ENCODE peak calls at places on chromosomes 5 and 9, in seven cellular contexts. F is mesothelial cell of epicardium; H is suprapubic skin; J is HFFc6; A is CD8-positive, alpha-beta T cell; E is A549; W is bronchial epithelial cell. Z is an unnamed sample.

GRCh38 chr5:180785151-180785781 is 17.3 kb downstream of the MGAT1 start:
- DNase-seq in H (no peak), F (no peak), A (no peak), W (peak), E (no peak), J (peak), Z (no peak)

GRCh38 chr5:142959683-142960308 is 189.6 kb downstream of the ARHGAP26 start:
- DNase-seq in E (no peak), H (no peak), F (no peak), W (no peak), J (peak), A (no peak), Z (no peak)

GRCh38 chr5:149212203-149212951 is 59.3 kb upstream of the AFAP1L1 start:
- DNase-seq in J (peak), F (no peak), E (no peak), W (peak), H (no peak), A (no peak), Z (no peak)

GRCh38 chr9:81565144-81565543 is 124.2 kb downstream of the TLE1 start:
- DNase-seq in A (no peak), F (no peak), J (no peak), E (no peak), W (no peak), H (no peak), Z (no peak)

GRCh38 chr5:113246371-113246870 is 188.4 kb downstream of the TSSK1B start:
- DNase-seq in W (no peak), J (no peak), A (no peak), H (no peak), F (no peak), E (no peak), Z (no peak)

GRCh38 chr5:173602423-173602822 is 14.0 kb downstream of the BOD1 start:
- DNase-seq in F (no peak), H (no peak), A (no peak), J (peak), E (no peak), W (no peak), Z (no peak)

GRCh38 chr5:5298068-5298633 is 124.3 kb upstream of the ICE1 start:
- DNase-seq in F (no peak), A (no peak), J (no peak), E (no peak), H (no peak), W (no peak), Z (no peak)

GRCh38 chr5:100270323-100270771 is 264.8 kb upstream of the FAM174A start:
- DNase-seq in A (no peak), W (peak), F (no peak), J (no peak), H (no peak), E (no peak), Z (no peak)

GRCh38 chr5:179549973-179550510 is 312 bp upstream of the RUFY1 start:
- DNase-seq in W (peak), A (no peak), E (no peak), J (no peak), H (no peak), F (no peak), Z (no peak)

GRCh38 chr5:149439899-149440655 is 61.0 kb upstream of the IL17B start:
- DNase-seq in E (peak), J (peak), A (no peak), W (peak), F (no peak), H (no peak), Z (no peak)

GRCh38 chr9:117092582-117092981 is 322.3 kb downstream of the ASTN2 start:
- DNase-seq in J (no peak), E (peak), W (peak), F (no peak), A (no peak), H (no peak), Z (no peak)

GRCh38 chr9:135502168-135502872 is 1.8 kb downstream of the MRPS2 start:
- DNase-seq in E (no peak), F (no peak), W (no peak), H (no peak), J (no peak), A (no peak), Z (no peak)

GRCh38 chr5:154159343-154159742 is 31.2 kb upstream of the GALNT10 start:
- DNase-seq in W (peak), E (no peak), J (peak), H (no peak), F (no peak), A (no peak), Z (no peak)

GRCh38 chr9:90966475-90967150 is 165.0 kb downstream of the SYK start:
- DNase-seq in W (peak), H (no peak), F (no peak), J (peak), A (no peak), E (no peak), Z (no peak)

GRCh38 chr5:55969956-55970355 is 24.8 kb downstream of the IL6ST start:
- DNase-seq in W (peak), J (no peak), F (no peak), H (no peak), A (no peak), E (no peak), Z (no peak)

GRCh38 chr9:131960805-131961495 is 118.7 kb downstream of the MED27 start:
- DNase-seq in H (no peak), A (no peak), E (no peak), F (no peak), W (no peak), J (no peak), Z (no peak)

GRCh38 chr5:54278031-54278830 is 32.1 kb downstream of the ARL15 start:
- DNase-seq in E (no peak), F (no peak), W (no peak), A (no peak), H (no peak), J (no peak), Z (no peak)

GRCh38 chr5:59959330-59959729 is 65.8 kb upstream of the PDE4D start:
- DNase-seq in E (no peak), A (no peak), F (no peak), H (no peak), J (no peak), W (no peak), Z (no peak)

GRCh38 chr9:89518466-89519392 is 20.8 kb upstream of the SEMA4D start:
- DNase-seq in J (no peak), W (no peak), E (no peak), H (no peak), A (no peak), F (no peak), Z (no peak)

GRCh38 chr5:142290574-142291299 is 34.1 kb downstream of the SPRY4 start:
- DNase-seq in H (no peak), J (peak), E (no peak), W (peak), F (no peak), A (no peak), Z (peak)

GRCh38 chr5:147576646-147577535 is 67.0 kb upstream of the DPYSL3 start:
- DNase-seq in A (peak), F (peak), W (peak), E (peak), J (peak), H (no peak), Z (no peak)

GRCh38 chr5:139016186-139016585 is 141.1 kb upstream of the LRRTM2 start:
- DNase-seq in J (no peak), W (no peak), H (no peak), A (no peak), E (no peak), F (no peak), Z (no peak)

GRCh38 chr5:142143878-142144277 is 35.3 kb downstream of the NDFIP1 start:
- DNase-seq in H (no peak), E (peak), J (peak), W (peak), A (no peak), F (no peak), Z (no peak)

GRCh38 chr9:93591706-93592388 is 15.5 kb downstream of the PHF2 start:
- DNase-seq in E (no peak), A (no peak), F (no peak), H (peak), W (no peak), J (no peak), Z (no peak)

GRCh38 chr5:14185336-14186131 is 42.4 kb downstream of the TRIO start:
- DNase-seq in J (peak), A (no peak), F (no peak), E (peak), W (peak), H (no peak), Z (no peak)

GRCh38 chr5:86749841-86750240 is 132.1 kb downstream of the COX7C start:
- DNase-seq in W (peak), J (no peak), F (no peak), E (no peak), H (no peak), A (no peak), Z (no peak)

GRCh38 chr5:58764199-58764598 is 181.3 kb downstream of the RAB3C start:
- DNase-seq in H (no peak), J (no peak), E (no peak), F (no peak), W (peak), A (no peak), Z (no peak)

GRCh38 chr5:6386270-6386669 is 7.9 kb upstream of the MED10 start:
- DNase-seq in A (no peak), F (no peak), E (no peak), H (no peak), J (no peak), W (no peak), Z (no peak)

GRCh38 chr9:129379181-129379836 is 201.2 kb upstream of the IER5L start:
- DNase-seq in E (no peak), F (no peak), H (no peak), W (no peak), J (no peak), A (no peak), Z (no peak)

GRCh38 chr5:3194141-3194540 is 401.5 kb upstream of the IRX1 start:
- DNase-seq in H (no peak), E (no peak), W (peak), A (no peak), F (no peak), J (no peak), Z (no peak)

GRCh38 chr5:174744896-174745295 is 20.5 kb downstream of the MSX2 start:
- DNase-seq in J (no peak), W (no peak), E (no peak), H (no peak), F (no peak), A (no peak), Z (no peak)

GRCh38 chr9:133715866-133716563 is 22.1 kb downstream of the SARDH start:
- DNase-seq in E (no peak), F (peak), J (no peak), H (peak), W (no peak), A (peak), Z (no peak)

GRCh38 chr5:141805874-141806273 is 72.3 kb downstream of the PCDH1 start:
- DNase-seq in A (no peak), J (no peak), E (no peak), H (no peak), W (no peak), F (no peak), Z (no peak)

GRCh38 chr9:91053824-91054223 is 252.2 kb downstream of the SYK start:
- DNase-seq in H (no peak), E (no peak), F (no peak), W (no peak), A (no peak), J (no peak), Z (no peak)

GRCh38 chr9:1332161-1332560 is 282.0 kb downstream of the DMRT2 start:
- DNase-seq in W (peak), A (no peak), J (no peak), H (no peak), E (no peak), F (no peak), Z (no peak)

GRCh38 chr5:111694183-111694582 is 62.8 kb downstream of the NREP start:
- DNase-seq in W (peak), F (no peak), A (no peak), J (peak), E (no peak), H (no peak), Z (no peak)

GRCh38 chr5:1193591-1193985 is 7.8 kb upstream of the SLC6A19 start:
- DNase-seq in E (no peak), J (no peak), H (no peak), W (no peak), A (no peak), F (no peak), Z (no peak)

GRCh38 chr5:14325369-14325768 is 182.2 kb downstream of the TRIO start:
- DNase-seq in J (no peak), W (no peak), A (no peak), H (no peak), F (no peak), E (no peak), Z (no peak)

GRCh38 chr9:2620876-2621677 is 510 bp upstream of the VLDLR start:
- DNase-seq in F (peak), A (no peak), W (peak), J (peak), E (peak), H (peak), Z (peak)

DNA sequence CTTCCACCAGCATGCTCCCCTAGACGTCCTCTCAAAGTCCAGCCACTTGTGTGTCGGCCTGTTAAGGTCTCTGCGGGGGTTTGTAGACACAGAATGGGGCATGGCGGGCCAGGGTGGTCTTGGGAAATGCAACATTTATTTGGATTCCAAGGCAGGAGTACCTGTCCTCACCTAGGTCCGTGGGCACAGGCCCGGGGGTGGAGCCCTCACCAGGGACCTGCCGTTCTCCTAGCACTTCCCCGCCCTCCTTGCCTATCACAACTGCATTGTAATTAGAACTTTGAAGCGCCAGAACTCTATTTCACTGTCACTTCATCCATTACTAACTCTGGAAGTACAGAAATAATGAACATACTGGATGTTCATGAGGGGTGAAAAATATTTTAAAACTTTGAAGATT is 268.3 kb upstream of the ACTBL2 start:
- DNase-seq in J (no peak), E (no peak), H (no peak), W (no peak), A (no peak), F (no peak), Z (no peak)
- TF ChIP-seq CTCF in J (no peak), E (no peak), H (no peak), W (no peak), A (no peak), F (no peak), Z (no peak)

GRCh38 chr9:16611001-16611400 is 259.5 kb downstream of the BNC2 start:
- DNase-seq in W (no peak), H (no peak), E (no peak), J (no peak), F (no peak), A (no peak), Z (no peak)
- TF ChIP-seq CTCF in W (no peak), H (no peak), E (no peak), J (no peak), F (no peak), A (no peak), Z (no peak)

DNA sequence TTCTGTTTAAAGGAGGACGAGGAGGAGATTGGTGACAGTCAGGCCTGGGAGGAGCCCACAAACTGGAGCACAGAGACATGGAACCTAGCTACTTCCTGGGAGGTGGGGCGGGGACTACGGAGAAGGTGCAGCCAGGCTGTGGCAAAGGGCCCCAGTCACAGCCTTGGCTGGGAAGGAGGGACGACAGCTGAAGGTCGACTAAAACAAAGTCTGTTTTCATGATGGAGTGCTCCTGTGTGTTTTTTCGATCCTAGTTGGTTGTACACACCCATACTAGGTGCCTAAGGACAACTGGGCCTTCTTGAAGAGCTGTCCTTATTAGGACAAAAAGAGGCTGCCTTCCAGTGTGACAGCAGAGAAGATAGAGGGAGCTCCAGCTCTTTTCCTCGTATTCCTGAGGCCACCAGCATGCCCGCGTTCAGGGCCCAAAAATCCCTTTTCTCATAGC is 2.9 kb downstream of the CCDC107 start:
- DNase-seq in J (no peak), A (no peak), W (peak), H (no peak), F (no peak), E (no peak), Z (no peak)
- TF ChIP-seq CTCF in J (peak), A (no peak), W (peak), H (no peak), F (no peak), E (peak), Z (peak)

DNA sequence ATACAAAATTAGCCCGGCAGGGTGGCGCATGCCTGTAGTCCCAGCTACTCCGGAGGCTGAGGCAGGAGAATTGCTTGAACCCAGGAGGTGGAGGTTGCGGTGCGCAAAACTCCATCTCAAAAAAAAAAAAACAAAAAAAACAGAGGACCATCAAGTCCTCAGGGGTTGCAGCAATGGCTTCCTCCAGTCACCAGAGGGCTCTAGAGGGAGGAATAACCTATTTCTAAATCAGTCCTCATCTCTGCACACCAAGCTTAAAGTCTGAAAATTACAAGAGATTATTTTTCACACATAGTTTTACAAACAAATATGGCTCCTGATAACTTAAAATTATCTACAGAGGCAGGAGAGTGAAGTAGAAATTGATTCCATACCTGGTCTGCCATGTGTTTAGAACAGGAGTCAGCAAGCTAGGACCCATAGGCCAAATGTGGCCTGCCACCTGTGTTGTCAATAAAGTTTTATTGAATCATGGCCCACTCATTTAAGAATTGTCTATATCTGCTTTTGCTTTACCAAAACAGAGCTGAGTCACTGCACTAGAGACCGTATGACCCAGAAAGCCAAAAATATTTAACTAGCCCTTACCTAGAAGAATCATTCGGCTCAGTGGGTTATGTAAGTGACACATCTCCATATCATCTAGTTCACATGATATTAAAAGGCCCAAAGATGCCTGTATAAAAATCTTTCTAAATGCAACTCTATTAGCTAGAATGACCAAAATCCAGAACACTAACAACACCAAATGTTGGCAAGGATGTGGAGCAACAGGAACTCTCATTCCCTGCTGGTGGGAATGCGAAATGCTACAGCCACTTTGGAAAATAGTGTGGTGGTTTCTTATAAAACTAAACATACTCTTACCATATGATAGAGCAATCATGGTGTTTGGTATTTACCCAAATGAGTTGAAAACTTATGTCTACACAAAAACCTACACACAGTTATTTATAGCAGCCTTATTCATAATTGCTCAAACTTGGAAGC is 207.7 kb downstream of the FRMD3 start:
- DNase-seq in A (no peak), W (no peak), J (no peak), H (no peak), F (no peak), E (no peak), Z (no peak)
- TF ChIP-seq CTCF in A (no peak), W (peak), J (peak), H (no peak), F (no peak), E (no peak), Z (no peak)

DNA sequence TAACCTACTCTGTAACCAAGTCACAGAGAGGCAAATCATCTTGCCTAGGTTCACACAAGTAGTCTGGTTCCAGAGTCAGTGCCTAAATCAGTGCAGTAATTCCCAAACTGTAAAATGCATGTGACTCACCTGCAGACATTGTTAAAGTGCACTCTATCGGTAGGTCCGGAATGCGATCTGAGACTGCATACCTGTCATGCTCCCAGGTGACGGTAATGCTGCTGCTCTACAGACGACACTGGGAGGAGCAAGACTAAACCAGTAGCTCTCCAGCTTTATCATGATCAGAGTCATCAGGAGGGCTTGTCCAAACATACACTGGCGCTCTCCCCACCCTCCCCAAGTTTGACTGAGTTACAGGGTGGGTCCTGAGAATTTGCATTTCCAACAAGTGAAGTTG is 108.0 kb upstream of the FREM1 start:
- DNase-seq in E (no peak), H (no peak), W (peak), F (no peak), A (no peak), J (no peak), Z (no peak)
- TF ChIP-seq CTCF in E (no peak), H (no peak), W (no peak), F (no peak), A (no peak), J (no peak), Z (no peak)

DNA sequence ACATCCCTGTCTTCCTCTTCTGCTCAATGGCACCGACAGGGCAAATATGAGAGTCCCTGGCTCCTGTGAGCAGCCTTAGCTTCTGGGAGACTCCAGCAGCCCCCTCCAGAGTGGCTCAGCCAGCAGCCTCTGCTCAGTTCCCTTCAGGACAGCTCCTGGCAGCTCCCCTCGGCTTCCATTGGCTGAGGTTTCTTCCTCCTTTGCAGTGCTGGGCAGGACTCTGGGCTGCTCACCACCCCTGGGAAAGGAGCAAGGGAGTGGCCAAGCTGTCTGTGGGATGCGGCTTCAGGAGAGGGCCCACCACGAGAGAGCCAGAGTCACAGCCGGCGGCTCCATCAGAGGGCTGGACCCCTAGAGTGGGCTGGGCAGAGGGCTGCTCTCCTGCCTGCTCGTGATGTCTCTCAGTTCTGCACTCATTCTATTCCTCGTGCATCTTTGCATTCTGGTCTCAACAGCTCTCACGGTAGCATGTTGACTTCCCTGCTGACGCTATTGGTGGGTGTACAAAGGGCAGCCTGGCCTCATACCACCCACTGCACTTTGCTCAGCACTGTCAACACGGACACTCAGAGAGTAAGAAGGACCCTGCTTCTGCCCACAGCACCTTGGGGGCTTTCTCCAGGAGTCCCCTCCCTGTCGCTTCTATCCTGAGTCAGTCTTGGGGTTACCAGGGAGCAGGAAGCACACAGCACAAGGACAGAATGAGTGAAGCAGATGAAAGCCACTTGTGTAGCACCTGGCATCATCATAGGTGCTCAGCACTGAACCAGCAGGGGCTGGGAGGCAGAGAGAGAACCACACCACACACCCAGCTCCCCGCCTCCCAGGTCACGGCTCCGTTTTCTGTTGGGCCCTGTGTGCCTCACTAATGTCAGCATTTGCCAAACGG is 80.9 kb upstream of the ALDH1B1 start:
- DNase-seq in H (peak), A (no peak), J (no peak), E (no peak), W (no peak), F (no peak), Z (no peak)
- TF ChIP-seq CTCF in H (no peak), A (no peak), J (no peak), E (no peak), W (no peak), F (no peak), Z (no peak)